ENCODE peak calls at places on chromosomes 1 and 21, in four cellular contexts. One of them, this sample, is unnamed.

GRCh38 chr1:193807208-193807607 is 620.8 kb upstream of the B3GALT2 start:
- DNase-seq in sciatic nerve: no peak
- DNase-seq in thoracic aorta: no peak
- DNase-seq in mammary epithelial cell: no peak
- DNase-seq in this sample: no peak

GRCh38 chr21:38165466-38166213 is 91.2 kb upstream of the KCNJ15 start:
- DNase-seq in sciatic nerve: no peak
- DNase-seq in thoracic aorta: no peak
- DNase-seq in mammary epithelial cell: no peak
- DNase-seq in this sample: no peak

GRCh38 chr1:234840843-234841242 is 230.9 kb upstream of the IRF2BP2 start:
- DNase-seq in sciatic nerve: no peak
- DNase-seq in thoracic aorta: no peak
- DNase-seq in mammary epithelial cell: no peak
- DNase-seq in this sample: no peak

GRCh38 chr1:27542463-27543273 is 52.7 kb upstream of the WASF2 start:
- DNase-seq in sciatic nerve: no peak
- DNase-seq in thoracic aorta: no peak
- DNase-seq in mammary epithelial cell: peak
- DNase-seq in this sample: peak

GRCh38 chr1:53892911-53893310 is 1.1 kb upstream of the DIO1 start:
- DNase-seq in sciatic nerve: peak
- DNase-seq in thoracic aorta: no peak
- DNase-seq in mammary epithelial cell: no peak
- DNase-seq in this sample: no peak

GRCh38 chr1:177011508-177011907 is 153.0 kb downstream of the ASTN1 start:
- DNase-seq in sciatic nerve: no peak
- DNase-seq in thoracic aorta: no peak
- DNase-seq in mammary epithelial cell: no peak
- DNase-seq in this sample: no peak

GRCh38 chr21:42830456-42831455 is 48.6 kb downstream of the WDR4 start:
- DNase-seq in sciatic nerve: peak
- DNase-seq in thoracic aorta: no peak
- DNase-seq in mammary epithelial cell: no peak
- DNase-seq in this sample: peak

GRCh38 chr1:50369830-50370229 is 53.4 kb downstream of the DMRTA2 start:
- DNase-seq in sciatic nerve: no peak
- DNase-seq in thoracic aorta: no peak
- DNase-seq in mammary epithelial cell: peak
- DNase-seq in this sample: no peak

GRCh38 chr1:13968361-13968760 is 268.4 kb downstream of the PRDM2 start:
- DNase-seq in sciatic nerve: no peak
- DNase-seq in thoracic aorta: no peak
- DNase-seq in mammary epithelial cell: no peak
- DNase-seq in this sample: no peak

GRCh38 chr1:158998781-158999161 is 10.9 kb upstream of the IFI16 start:
- DNase-seq in sciatic nerve: peak
- DNase-seq in thoracic aorta: no peak
- DNase-seq in mammary epithelial cell: peak
- DNase-seq in this sample: peak

GRCh38 chr1:225462429-225462713 is 34.5 kb upstream of the LBR start:
- DNase-seq in sciatic nerve: no peak
- DNase-seq in thoracic aorta: no peak
- DNase-seq in mammary epithelial cell: no peak
- DNase-seq in this sample: no peak

GRCh38 chr1:17017435-17017834 is 5.7 kb upstream of the ATP13A2 start:
- DNase-seq in sciatic nerve: peak
- DNase-seq in thoracic aorta: no peak
- DNase-seq in mammary epithelial cell: no peak
- DNase-seq in this sample: peak

GRCh38 chr1:85275701-85276289 is 637 bp downstream of the BCL10 start:
- DNase-seq in sciatic nerve: no peak
- DNase-seq in thoracic aorta: no peak
- DNase-seq in mammary epithelial cell: no peak
- DNase-seq in this sample: no peak

GRCh38 chr1:182666736-182667135 is 17.7 kb downstream of the RGS8 start:
- DNase-seq in sciatic nerve: no peak
- DNase-seq in thoracic aorta: no peak
- DNase-seq in mammary epithelial cell: no peak
- DNase-seq in this sample: no peak

GRCh38 chr1:94739521-94740061 is 80.6 kb upstream of the SLC44A3 start:
- DNase-seq in sciatic nerve: peak
- DNase-seq in thoracic aorta: no peak
- DNase-seq in mammary epithelial cell: peak
- DNase-seq in this sample: no peak

GRCh38 chr21:45900034-45900868 is 81.3 kb upstream of the COL6A1 start:
- DNase-seq in sciatic nerve: no peak
- DNase-seq in thoracic aorta: no peak
- DNase-seq in mammary epithelial cell: no peak
- DNase-seq in this sample: no peak

This sample was measured in sigmoid colon.